ENCODE peak calls at places on chromosomes 3 and 15, in seven cellular contexts. V, M, S, E, O, F and P are unnamed samples.

GRCh38 chr3:119350114-119350513 is 55.9 kb downstream of the ARHGAP31 start:
- DNase-seq in V (no peak), M (no peak), S (no peak), E (peak), O (no peak), F (peak), P (peak)

GRCh38 chr3:111314146-111314873 is 227.7 kb upstream of the CD96 start:
- DNase-seq in V (no peak), M (no peak), S (no peak), E (no peak), O (no peak), F (no peak), P (no peak)

GRCh38 chr3:87503901-87504498 is 227.6 kb upstream of the POU1F1 start:
- DNase-seq in V (no peak), M (peak), S (peak), E (no peak), O (peak), F (no peak), P (peak)

GRCh38 chr3:33438871-33439270 is 1.3 kb downstream of the UBP1 start:
- DNase-seq in V (no peak), M (no peak), S (no peak), E (no peak), O (no peak), F (no peak), P (no peak)

GRCh38 chr3:56917740-56918568 is 116.2 kb upstream of the ARHGEF3 start:
- DNase-seq in V (peak), M (no peak), S (no peak), E (no peak), O (no peak), F (no peak), P (peak)

GRCh38 chr15:79779739-79780138 is 117.1 kb downstream of the MTHFS start:
- DNase-seq in V (peak), M (no peak), S (no peak), E (no peak), O (no peak), F (no peak), P (no peak)

GRCh38 chr3:56823984-56824703 is 22.4 kb upstream of the ARHGEF3 start:
- DNase-seq in V (no peak), M (no peak), S (no peak), E (no peak), O (no peak), F (no peak), P (no peak)

GRCh38 chr15:78768531-78769408 is 42.5 kb downstream of the ADAMTS7 start:
- DNase-seq in V (no peak), M (no peak), S (no peak), E (no peak), O (no peak), F (peak), P (no peak)

GRCh38 chr15:59229453-59229852 is 22.8 kb downstream of the LDHAL6B start:
- DNase-seq in V (no peak), M (no peak), S (no peak), E (no peak), O (no peak), F (no peak), P (no peak)

GRCh38 chr3:188284455-188285212 is 130.7 kb downstream of the LPP start:
- DNase-seq in V (no peak), M (no peak), S (no peak), E (no peak), O (no peak), F (no peak), P (no peak)
- TF ChIP-seq MAX in V (no peak), M (no peak), S (no peak), E (no peak), O (no peak), F (no peak), P (no peak)

GRCh38 chr3:183449791-183450190 is 21.4 kb upstream of the MCF2L2 start:
- DNase-seq in V (no peak), M (no peak), S (no peak), E (no peak), O (no peak), F (no peak), P (no peak)

GRCh38 chr3:183454064-183454463 is 25.6 kb upstream of the MCF2L2 start:
- DNase-seq in V (no peak), M (no peak), S (no peak), E (no peak), O (no peak), F (no peak), P (no peak)

GRCh38 chr3:183449391-183449790 is 21.0 kb upstream of the MCF2L2 start:
- DNase-seq in V (no peak), M (peak), S (no peak), E (peak), O (no peak), F (no peak), P (peak)

GRCh38 chr3:183460059-183461052 is 31.9 kb upstream of the MCF2L2 start:
- DNase-seq in V (no peak), M (no peak), S (no peak), E (no peak), O (no peak), F (no peak), P (peak)

DNA sequence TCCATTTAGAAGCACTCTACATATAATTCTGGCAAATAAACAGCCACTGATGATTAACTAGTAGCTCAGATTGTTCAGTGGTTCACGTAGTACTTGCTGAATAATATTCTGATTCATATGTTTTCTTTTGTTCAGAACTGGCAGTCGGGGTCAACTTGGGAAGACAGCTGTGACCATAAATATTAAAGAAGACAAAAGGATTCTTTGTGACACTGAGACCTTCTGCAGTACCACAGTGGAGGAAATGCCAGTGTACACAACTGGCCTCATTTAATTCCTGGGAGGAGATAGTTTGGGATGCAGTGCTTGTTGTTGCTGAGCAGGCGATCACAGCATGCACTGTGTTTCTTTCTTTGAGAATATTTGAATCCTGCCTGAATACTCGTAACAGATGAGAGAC is 26.6 kb upstream of the MCF2L2 start:
- DNase-seq in V (no peak), M (no peak), S (no peak), E (no peak), O (no peak), F (no peak), P (peak)
- TF ChIP-seq MAX in V (no peak), M (no peak), S (no peak), E (no peak), O (no peak), F (no peak), P (no peak)

DNA sequence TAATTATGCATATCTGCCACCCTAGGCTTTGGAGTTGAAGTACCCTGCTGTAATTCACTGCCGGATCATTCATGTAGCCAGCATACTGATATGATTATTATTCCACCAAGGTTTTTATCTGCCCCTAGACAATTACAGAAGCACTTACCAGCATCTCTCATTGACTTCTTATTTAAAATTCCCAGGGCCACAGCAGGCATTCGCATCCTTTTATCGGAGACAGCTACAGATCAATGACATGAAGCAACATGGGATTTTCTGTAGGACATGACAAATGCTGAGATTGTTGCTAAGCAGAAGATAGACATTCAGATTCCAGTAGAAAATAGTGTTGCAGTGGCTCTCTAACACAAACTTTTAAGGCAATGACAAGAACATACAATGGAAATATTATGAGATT is 31.4 kb downstream of the IL1RAP start:
- DNase-seq in V (no peak), M (no peak), S (no peak), E (no peak), O (no peak), F (no peak), P (no peak)
- TF ChIP-seq MAX in V (no peak), M (no peak), S (no peak), E (no peak), O (no peak), F (no peak), P (no peak)

GRCh38 chr3:98893740-98894139 is 7.8 kb downstream of the DCBLD2 start:
- DNase-seq in V (no peak), M (no peak), S (no peak), E (no peak), O (no peak), F (no peak), P (no peak)
- TF ChIP-seq MAX in V (no peak), M (no peak), S (no peak), E (no peak), O (no peak), F (no peak), P (no peak)

GRCh38 chr3:158405507-158405906 is 165.5 kb upstream of the MLF1 start:
- DNase-seq in V (no peak), M (no peak), S (no peak), E (no peak), O (no peak), F (no peak), P (no peak)

GRCh38 chr3:158404319-158404718 is 166.7 kb upstream of the MLF1 start:
- DNase-seq in V (no peak), M (no peak), S (no peak), E (no peak), O (no peak), F (no peak), P (no peak)

GRCh38 chr3:158407844-158408517 is 163.0 kb upstream of the MLF1 start:
- DNase-seq in V (no peak), M (no peak), S (no peak), E (no peak), O (no peak), F (no peak), P (no peak)

GRCh38 chr3:158403013-158403412 is 168.0 kb upstream of the MLF1 start:
- DNase-seq in V (no peak), M (no peak), S (no peak), E (no peak), O (no peak), F (no peak), P (no peak)

GRCh38 chr3:158402590-158402989 is 168.4 kb upstream of the MLF1 start:
- DNase-seq in V (no peak), M (no peak), S (no peak), E (no peak), O (no peak), F (no peak), P (no peak)
- TF ChIP-seq MAX in V (no peak), M (no peak), S (no peak), E (no peak), O (no peak), F (no peak), P (no peak)